ENCODE peak calls at places on chromosome 6, in nine cellular contexts. C is H7; Y is Jurkat, Clone E6-1; I is fibroblast of the aortic adventitia; E is aorta; K is left lung; P is GM06990; H is AG10803; T is choroid plexus epithelial cell. N is an unnamed sample.

GRCh38 chr6:106025655-106026054 is 60.5 kb upstream of the PRDM1 start:
- DNase-seq in Y (no peak), K (no peak), E (no peak), H (peak), C (no peak), P (no peak), T (no peak), I (peak), N (no peak)

GRCh38 chr6:158005626-158006180 is 24.0 kb downstream of the SYNJ2 start:
- DNase-seq in P (no peak), K (no peak), H (no peak), C (no peak), E (no peak), I (no peak), T (no peak), Y (no peak), N (no peak)

GRCh38 chr6:163756079-163756478 is 341.6 kb downstream of the QKI start:
- DNase-seq in P (peak), E (no peak), I (no peak), Y (no peak), H (no peak), K (no peak), T (peak), C (no peak), N (no peak)

GRCh38 chr6:127513425-127513824 is 5.7 kb downstream of the MTCL3 start:
- DNase-seq in I (no peak), E (no peak), Y (no peak), C (no peak), H (no peak), T (no peak), K (no peak), P (no peak), N (no peak)

GRCh38 chr6:170099387-170099786 is 191.5 kb downstream of the DLL1 start:
- DNase-seq in P (no peak), H (no peak), K (peak), T (no peak), E (peak), C (no peak), Y (no peak), I (no peak), N (no peak)

GRCh38 chr6:130525378-130525777 is 159.6 kb downstream of the TMEM200A start:
- DNase-seq in E (no peak), H (no peak), Y (peak), K (no peak), I (no peak), P (no peak), T (no peak), C (no peak), N (no peak)

GRCh38 chr6:63066053-63066704 is 145.1 kb upstream of the FKBP1C start:
- DNase-seq in E (no peak), T (no peak), P (no peak), H (no peak), C (no peak), K (no peak), I (no peak), Y (peak), N (no peak)

GRCh38 chr6:150940951-150941350 is 75.4 kb downstream of the MTHFD1L start:
- DNase-seq in K (no peak), T (peak), E (no peak), Y (no peak), P (no peak), C (no peak), H (peak), I (peak), N (no peak)

GRCh38 chr6:139657121-139657520 is 282.7 kb upstream of the CITED2 start:
- DNase-seq in P (no peak), Y (no peak), H (no peak), I (no peak), E (no peak), T (no peak), K (no peak), C (no peak), N (no peak)

GRCh38 chr6:121395736-121396135 is 39.7 kb upstream of the GJA1 start:
- DNase-seq in P (no peak), E (no peak), C (no peak), Y (no peak), T (no peak), I (no peak), K (no peak), H (no peak), N (no peak)

GRCh38 chr6:134183844-134184243 is 131.4 kb upstream of the SLC2A12 start:
- DNase-seq in K (no peak), C (peak), T (no peak), P (no peak), I (no peak), Y (no peak), E (no peak), H (no peak), N (no peak)

GRCh38 chr6:168408504-168409136 is 32.4 kb upstream of the SMOC2 start:
- DNase-seq in T (no peak), C (no peak), I (no peak), E (no peak), H (no peak), P (no peak), Y (no peak), K (no peak), N (no peak)

GRCh38 chr6:39956951-39957350 is 22.7 kb upstream of the MOCS1 start:
- DNase-seq in Y (no peak), I (peak), C (no peak), T (peak), P (no peak), K (no peak), H (peak), E (no peak), N (no peak)

GRCh38 chr6:131281471-131282270 is 146.4 kb downstream of the AKAP7 start:
- DNase-seq in I (no peak), C (peak), H (peak), K (peak), P (no peak), T (peak), E (no peak), Y (peak), N (peak)

GRCh38 chr6:107116328-107116892 is 1.1 kb upstream of the BEND3 start:
- DNase-seq in T (peak), P (no peak), H (no peak), Y (peak), E (no peak), C (peak), K (peak), I (no peak), N (no peak)

GRCh38 chr6:35589201-35589739 is 76.6 kb upstream of the TULP1 start:
- DNase-seq in E (no peak), Y (no peak), C (no peak), K (no peak), H (no peak), I (no peak), T (no peak), P (no peak), N (no peak)

GRCh38 chr6:89792881-89793280 is 26.7 kb downstream of the MDN1 start:
- DNase-seq in I (no peak), T (peak), Y (peak), K (no peak), E (no peak), H (peak), C (peak), P (no peak), N (no peak)

GRCh38 chr6:24477070-24477469 is 12.3 kb downstream of the GPLD1 start:
- DNase-seq in T (no peak), C (no peak), P (no peak), Y (no peak), E (no peak), I (no peak), H (no peak), K (no peak), N (no peak)

GRCh38 chr6:165678904-165679303 is 15.9 kb upstream of the PDE10A start:
- DNase-seq in K (no peak), E (no peak), Y (no peak), I (no peak), C (no peak), T (no peak), H (no peak), P (no peak), N (no peak)

GRCh38 chr6:109130065-109130464 is 34.8 kb downstream of the CEP57L1 start:
- DNase-seq in H (no peak), Y (no peak), C (no peak), I (no peak), T (no peak), E (no peak), P (no peak), K (no peak), N (peak)

GRCh38 chr6:13708679-13709261 is 2.9 kb downstream of the RANBP9 start:
- DNase-seq in K (no peak), I (peak), P (no peak), Y (no peak), C (no peak), E (no peak), T (peak), H (peak), N (no peak)

GRCh38 chr6:136523196-136523595 is 27.0 kb downstream of the MAP7 start:
- DNase-seq in C (no peak), Y (no peak), E (no peak), H (no peak), T (no peak), P (no peak), I (no peak), K (no peak), N (no peak)

GRCh38 chr6:166097914-166098522 is 69.6 kb downstream of the TBXT start:
- DNase-seq in C (peak), T (peak), H (peak), E (peak), K (peak), I (peak), P (peak), Y (peak), N (no peak)

GRCh38 chr6:134714679-134715078 is 235.2 kb downstream of the ALDH8A1 start:
- DNase-seq in T (peak), K (peak), I (no peak), P (no peak), E (no peak), H (no peak), Y (peak), C (no peak), N (no peak)

GRCh38 chr6:28402197-28402596 is 2.6 kb upstream of the ZSCAN12 start:
- DNase-seq in I (no peak), C (no peak), P (no peak), K (no peak), E (no peak), T (no peak), H (no peak), Y (peak), N (no peak)

GRCh38 chr6:134740473-134741192 is 209.3 kb downstream of the ALDH8A1 start:
- DNase-seq in Y (no peak), I (peak), P (no peak), E (no peak), T (peak), C (no peak), H (peak), K (no peak), N (no peak)

GRCh38 chr6:154386848-154387717 is 30.5 kb upstream of the IPCEF1 start:
- DNase-seq in P (no peak), H (peak), E (no peak), K (no peak), Y (no peak), I (peak), T (peak), C (no peak), N (no peak)

GRCh38 chr6:113842165-113842564 is 15.0 kb upstream of the MARCKS start:
- DNase-seq in I (peak), E (no peak), K (no peak), P (peak), H (peak), C (no peak), T (no peak), Y (no peak), N (no peak)

GRCh38 chr6:82589509-82590206 is 226.0 kb downstream of the TPBG start:
- DNase-seq in P (peak), T (peak), I (peak), K (no peak), Y (peak), C (peak), H (peak), E (no peak), N (no peak)

GRCh38 chr6:25746968-25747367 is 7.6 kb upstream of the SLC17A4 start:
- DNase-seq in H (no peak), C (peak), K (no peak), Y (no peak), P (no peak), I (no peak), E (no peak), T (no peak), N (no peak)

GRCh38 chr6:2155206-2155605 is 90.2 kb downstream of the GMDS start:
- DNase-seq in Y (no peak), I (no peak), P (no peak), K (no peak), C (no peak), E (no peak), H (no peak), T (no peak), N (no peak)

GRCh38 chr6:131014080-131014776 is 48.8 kb downstream of the EPB41L2 start:
- DNase-seq in T (no peak), C (no peak), Y (no peak), E (no peak), K (no peak), P (no peak), H (no peak), I (no peak), N (no peak)

GRCh38 chr6:5213851-5214507 is 46.8 kb downstream of the LYRM4 start:
- DNase-seq in E (no peak), K (no peak), T (peak), H (peak), C (no peak), Y (no peak), P (no peak), I (peak), N (no peak)

GRCh38 chr6:115159733-115160132 is 816.9 kb upstream of the HS3ST5 start:
- DNase-seq in T (no peak), H (no peak), Y (no peak), E (no peak), K (no peak), I (no peak), P (no peak), C (no peak), N (no peak)
- H3K4me3 ChIP-seq in T (no peak), H (no peak), Y (no peak), E (no peak), K (no peak), I (no peak), P (no peak), C (no peak), N (no peak)

DNA sequence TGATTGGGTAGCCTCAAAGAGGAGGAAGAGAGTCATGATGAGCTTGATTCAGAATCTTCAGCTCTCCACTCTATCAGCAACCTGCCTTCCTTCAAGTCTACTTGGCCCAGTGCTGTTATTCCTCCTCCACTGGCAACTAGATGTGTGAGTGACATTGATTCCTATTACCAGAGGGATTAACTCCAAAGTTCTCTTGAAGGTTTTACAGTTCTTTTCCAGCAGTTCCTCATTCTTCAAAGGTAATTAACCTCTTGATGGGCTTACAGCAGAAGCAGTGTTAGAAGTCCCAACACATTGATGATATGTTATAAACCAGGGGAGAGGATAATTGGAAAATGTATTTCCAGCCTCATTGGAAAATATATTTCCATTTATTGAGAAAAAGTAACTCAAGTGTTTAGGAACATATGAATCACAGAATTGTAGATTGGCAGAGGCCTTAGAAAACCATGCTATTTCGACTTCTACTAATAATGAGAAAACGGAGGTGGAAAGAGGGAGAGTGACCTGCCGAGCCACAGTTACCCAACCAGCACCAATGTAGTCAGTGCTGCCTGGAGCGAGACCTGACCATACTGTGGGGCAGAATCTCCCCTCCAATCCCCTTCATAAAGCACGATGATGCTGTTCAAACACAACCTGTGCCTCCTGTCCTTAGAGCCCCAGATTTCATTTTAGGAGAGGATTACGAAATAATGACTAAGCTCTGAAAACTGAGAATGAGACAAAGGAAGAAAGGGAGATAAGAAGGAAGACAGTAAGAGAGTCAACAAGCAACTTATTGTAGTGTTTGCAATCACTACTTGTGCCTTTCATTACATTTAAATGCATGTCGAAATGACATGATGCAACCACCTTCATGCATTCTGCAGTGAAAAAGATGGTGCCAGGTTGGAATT is 70.8 kb downstream of the ATXN1 start:
- DNase-seq in I (peak), P (peak), T (peak), H (peak), Y (no peak), K (no peak), C (no peak), E (no peak), N (no peak)
- H3K4me3 ChIP-seq in I (no peak), P (no peak), T (no peak), H (no peak), Y (no peak), K (no peak), C (no peak), E (no peak), N (peak)

DNA sequence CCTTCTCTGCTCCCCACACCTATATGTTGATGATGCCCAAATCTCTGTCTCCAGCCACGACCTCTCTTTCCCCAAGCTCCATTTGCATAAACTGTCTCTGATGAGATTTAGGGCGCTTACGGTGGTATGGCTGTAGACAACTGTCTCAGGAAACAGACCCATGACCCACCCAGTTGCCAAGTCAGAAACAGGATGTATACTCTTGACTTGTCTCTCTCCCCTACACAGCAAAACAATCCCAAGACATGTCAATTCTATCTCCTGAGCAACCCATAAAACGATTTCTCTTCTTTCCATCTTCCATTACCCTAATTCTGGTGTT is 13.9 kb downstream of the GNL1 start:
- DNase-seq in Y (peak), P (no peak), H (no peak), I (no peak), E (no peak), K (no peak), T (no peak), C (no peak), N (peak)
- H3K4me3 ChIP-seq in Y (no peak), P (no peak), H (no peak), I (no peak), E (no peak), K (peak), T (no peak), C (no peak), N (peak)

DNA sequence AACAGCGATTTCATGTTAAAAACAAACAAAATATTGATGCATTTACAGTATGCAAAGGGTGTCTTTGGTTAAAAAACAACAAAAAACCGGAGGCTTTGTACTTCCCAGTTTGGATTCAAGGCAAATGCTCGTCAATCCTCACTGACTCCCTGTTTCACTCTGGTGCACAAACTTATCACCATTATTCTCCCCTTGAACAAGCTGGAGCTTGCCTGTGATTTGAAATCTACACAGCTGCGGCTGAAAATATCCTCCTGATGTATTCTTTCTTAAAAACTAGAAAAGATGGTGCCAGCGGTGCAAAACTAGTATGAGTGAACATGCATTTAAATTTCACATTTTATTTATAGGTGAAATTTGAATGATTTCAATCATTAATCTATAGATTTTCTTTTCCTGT is 3.3 kb downstream of the PERP start:
- DNase-seq in P (no peak), E (no peak), I (no peak), Y (no peak), K (no peak), H (no peak), C (no peak), T (no peak), N (no peak)
- H3K4me3 ChIP-seq in P (no peak), E (no peak), I (no peak), Y (no peak), K (no peak), H (no peak), C (no peak), T (no peak), N (no peak)

GRCh38 chr6:156389296-156389695 is 387.9 kb upstream of the ARID1B start:
- DNase-seq in Y (no peak), C (no peak), K (no peak), I (no peak), P (no peak), T (no peak), H (no peak), E (no peak), N (no peak)

GRCh38 chr6:156391977-156392376 is 385.2 kb upstream of the ARID1B start:
- DNase-seq in C (no peak), I (no peak), Y (no peak), P (no peak), H (no peak), K (no peak), T (no peak), E (no peak), N (no peak)

GRCh38 chr6:156395276-156395675 is 381.9 kb upstream of the ARID1B start:
- DNase-seq in P (peak), I (no peak), K (no peak), Y (peak), E (no peak), C (no peak), T (no peak), H (no peak), N (peak)

GRCh38 chr6:156390621-156391378 is 386.4 kb upstream of the ARID1B start:
- DNase-seq in P (no peak), K (no peak), T (no peak), H (no peak), I (no peak), C (peak), Y (peak), E (no peak), N (no peak)

GRCh38 chr6:156391379-156391777 is 385.8 kb upstream of the ARID1B start:
- DNase-seq in T (no peak), H (no peak), K (no peak), I (no peak), P (no peak), Y (no peak), E (no peak), C (no peak), N (no peak)
- H3K4me3 ChIP-seq in T (no peak), H (no peak), K (no peak), I (no peak), P (no peak), Y (no peak), E (no peak), C (no peak), N (no peak)

DNA sequence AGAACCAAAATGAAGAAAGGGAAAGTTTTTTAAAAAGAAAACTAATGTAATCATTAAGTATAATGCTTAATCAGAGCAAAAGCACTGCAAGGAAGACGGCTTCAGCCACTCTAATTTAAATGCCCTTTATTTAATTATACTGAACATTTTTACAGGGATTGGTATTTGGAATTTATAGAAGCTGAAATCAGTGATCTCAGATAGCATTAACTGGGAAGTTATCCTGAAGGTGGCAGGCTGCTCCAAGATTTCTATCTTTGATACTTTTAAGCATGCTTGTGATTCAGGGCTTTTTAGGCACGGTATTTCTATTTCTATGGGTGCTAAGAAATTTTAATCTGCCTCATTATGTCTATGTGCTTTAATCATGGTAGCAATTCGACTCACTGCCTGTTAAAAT is 1.3 kb upstream of the NDUFAF4 start:
- DNase-seq in E (no peak), H (peak), C (peak), I (peak), T (peak), K (no peak), Y (no peak), P (no peak), N (no peak)
- H3K4me3 ChIP-seq in E (no peak), H (no peak), C (no peak), I (no peak), T (no peak), K (no peak), Y (no peak), P (no peak), N (peak)

DNA sequence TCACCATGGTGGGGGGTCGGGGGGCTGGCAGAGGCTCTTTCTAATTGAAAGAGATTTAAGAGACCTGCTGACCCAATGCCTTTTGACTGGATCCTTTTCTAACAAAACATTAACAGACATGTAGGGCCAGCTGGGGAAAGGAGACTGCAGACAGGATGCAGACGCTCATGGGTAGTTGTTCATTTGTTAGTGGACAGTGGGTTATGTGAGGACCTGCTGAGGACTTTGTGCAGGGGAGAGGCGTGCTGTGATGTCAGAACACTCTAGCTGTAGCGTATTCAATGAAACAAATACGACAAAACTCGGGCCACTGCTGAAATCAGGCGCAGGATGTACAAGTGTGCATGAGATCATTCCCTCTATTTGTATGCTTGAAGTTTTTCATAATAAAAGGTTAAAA is 1.1 kb downstream of the IP6K3 start:
- DNase-seq in P (no peak), H (no peak), C (no peak), K (no peak), E (no peak), I (no peak), T (peak), Y (no peak), N (no peak)
- H3K4me3 ChIP-seq in P (no peak), H (no peak), C (no peak), K (peak), E (no peak), I (no peak), T (no peak), Y (no peak), N (no peak)